ENCODE peak calls at places on chromosome 16, in seven cellular contexts. One of them, this sample, is unnamed.

GRCh38 chr16:89409161-89409711 is 81.1 kb downstream of the ANKRD11 start:
- DNase-seq in HuH-7: no peak
- DNase-seq in NCI-H510A treated with DMSO at 0.1 percent for 48 hours: no peak
- DNase-seq in M059J: peak; percentile 42
- DNase-seq in heart left ventricle: no peak
- DNase-seq in occipital lobe: no peak
- DNase-seq in foreskin fibroblast: peak; percentile 41
- DNase-seq in this sample: no peak

GRCh38 chr16:30509081-30509480 is 17.3 kb downstream of the ZNF768 start:
- DNase-seq in HuH-7: no peak
- DNase-seq in NCI-H510A treated with DMSO at 0.1 percent for 48 hours: no peak
- DNase-seq in M059J: no peak
- DNase-seq in heart left ventricle: no peak
- DNase-seq in occipital lobe: no peak
- DNase-seq in foreskin fibroblast: no peak
- DNase-seq in this sample: no peak

GRCh38 chr16:57282510-57283213 is 1.8 kb downstream of the PLLP start:
- DNase-seq in HuH-7: no peak
- DNase-seq in NCI-H510A treated with DMSO at 0.1 percent for 48 hours: no peak
- DNase-seq in M059J: no peak
- DNase-seq in heart left ventricle: no peak
- DNase-seq in occipital lobe: no peak
- DNase-seq in foreskin fibroblast: no peak
- DNase-seq in this sample: no peak

GRCh38 chr16:27374794-27375499 is 27.0 kb upstream of the IL21R start:
- DNase-seq in HuH-7: peak; percentile 86
- DNase-seq in NCI-H510A treated with DMSO at 0.1 percent for 48 hours: peak; percentile 50
- DNase-seq in M059J: peak; percentile 82
- DNase-seq in heart left ventricle: peak; percentile 54
- DNase-seq in occipital lobe: no peak
- DNase-seq in foreskin fibroblast: peak; percentile 68
- DNase-seq in this sample: peak; percentile 35

GRCh38 chr16:50386139-50386538 is 17.4 kb upstream of the BRD7 start:
- DNase-seq in HuH-7: no peak
- DNase-seq in NCI-H510A treated with DMSO at 0.1 percent for 48 hours: no peak
- DNase-seq in M059J: no peak
- DNase-seq in heart left ventricle: no peak
- DNase-seq in occipital lobe: no peak
- DNase-seq in foreskin fibroblast: no peak
- DNase-seq in this sample: no peak

GRCh38 chr16:13351651-13352217 is 450.3 kb downstream of the SHISA9 start:
- DNase-seq in HuH-7: no peak
- DNase-seq in NCI-H510A treated with DMSO at 0.1 percent for 48 hours: peak; percentile 42
- DNase-seq in M059J: no peak
- DNase-seq in heart left ventricle: no peak
- DNase-seq in occipital lobe: no peak
- DNase-seq in foreskin fibroblast: no peak
- DNase-seq in this sample: no peak

GRCh38 chr16:2512920-2513404 is 790 bp upstream of the ATP6V0C start:
- DNase-seq in HuH-7: no peak
- DNase-seq in NCI-H510A treated with DMSO at 0.1 percent for 48 hours: peak; percentile 14
- DNase-seq in M059J: no peak
- DNase-seq in heart left ventricle: no peak
- DNase-seq in occipital lobe: no peak
- DNase-seq in foreskin fibroblast: no peak
- DNase-seq in this sample: peak; percentile 19

GRCh38 chr16:22311520-22311919 is 14.3 kb downstream of the POLR3E start:
- DNase-seq in HuH-7: no peak
- DNase-seq in NCI-H510A treated with DMSO at 0.1 percent for 48 hours: no peak
- DNase-seq in M059J: no peak
- DNase-seq in heart left ventricle: no peak
- DNase-seq in occipital lobe: no peak
- DNase-seq in foreskin fibroblast: no peak
- DNase-seq in this sample: no peak

GRCh38 chr16:68284847-68285246 is 20.5 kb downstream of the SLC7A6 start:
- DNase-seq in HuH-7: no peak
- DNase-seq in NCI-H510A treated with DMSO at 0.1 percent for 48 hours: no peak
- DNase-seq in M059J: no peak
- DNase-seq in heart left ventricle: no peak
- DNase-seq in occipital lobe: no peak
- DNase-seq in foreskin fibroblast: no peak
- DNase-seq in this sample: peak; percentile 77

GRCh38 chr16:67516296-67517177 is 12.1 kb upstream of the RIPOR1 start:
- DNase-seq in HuH-7: no peak
- DNase-seq in NCI-H510A treated with DMSO at 0.1 percent for 48 hours: no peak
- DNase-seq in M059J: peak; percentile 80
- DNase-seq in heart left ventricle: no peak
- DNase-seq in occipital lobe: no peak
- DNase-seq in foreskin fibroblast: peak; percentile 66
- DNase-seq in this sample: no peak

GRCh38 chr16:53848277-53848942 is 144.5 kb downstream of the FTO start:
- DNase-seq in HuH-7: no peak
- DNase-seq in NCI-H510A treated with DMSO at 0.1 percent for 48 hours: peak; percentile 34
- DNase-seq in M059J: no peak
- DNase-seq in heart left ventricle: no peak
- DNase-seq in occipital lobe: no peak
- DNase-seq in foreskin fibroblast: no peak
- DNase-seq in this sample: no peak

GRCh38 chr16:2518823-2519710 is 1.1 kb upstream of the AMDHD2 start:
- DNase-seq in HuH-7: no peak
- DNase-seq in NCI-H510A treated with DMSO at 0.1 percent for 48 hours: no peak
- DNase-seq in M059J: no peak
- DNase-seq in heart left ventricle: no peak
- DNase-seq in occipital lobe: no peak
- DNase-seq in foreskin fibroblast: peak; percentile 31
- DNase-seq in this sample: no peak

GRCh38 chr16:51310159-51310558 is 159.1 kb upstream of the SALL1 start:
- DNase-seq in HuH-7: no peak
- DNase-seq in NCI-H510A treated with DMSO at 0.1 percent for 48 hours: no peak
- DNase-seq in M059J: no peak
- DNase-seq in heart left ventricle: no peak
- DNase-seq in occipital lobe: no peak
- DNase-seq in foreskin fibroblast: no peak
- DNase-seq in this sample: no peak

GRCh38 chr16:67966549-67967182 is 1.8 kb downstream of the SLC12A4 start:
- DNase-seq in HuH-7: no peak
- DNase-seq in NCI-H510A treated with DMSO at 0.1 percent for 48 hours: no peak
- DNase-seq in M059J: no peak
- DNase-seq in heart left ventricle: peak; percentile 46
- DNase-seq in occipital lobe: no peak
- DNase-seq in foreskin fibroblast: peak; percentile 71
- DNase-seq in this sample: no peak

GRCh38 chr16:30949655-30950515 is 1.0 kb downstream of the ORAI3 start:
- DNase-seq in HuH-7: peak; percentile 71
- DNase-seq in NCI-H510A treated with DMSO at 0.1 percent for 48 hours: peak; percentile 51
- DNase-seq in M059J: peak; percentile 94
- DNase-seq in heart left ventricle: peak; percentile 84
- DNase-seq in occipital lobe: peak; percentile 31
- DNase-seq in foreskin fibroblast: peak; percentile 97
- DNase-seq in this sample: peak; percentile 58

GRCh38 chr16:84258266-84258665 is 18.5 kb upstream of the KCNG4 start:
- DNase-seq in HuH-7: no peak
- DNase-seq in NCI-H510A treated with DMSO at 0.1 percent for 48 hours: no peak
- DNase-seq in M059J: no peak
- DNase-seq in heart left ventricle: no peak
- DNase-seq in occipital lobe: no peak
- DNase-seq in foreskin fibroblast: no peak
- DNase-seq in this sample: no peak

GRCh38 chr16:57555831-57556230 is 13.4 kb downstream of the ADGRG5 start:
- DNase-seq in HuH-7: no peak
- DNase-seq in NCI-H510A treated with DMSO at 0.1 percent for 48 hours: no peak
- DNase-seq in M059J: no peak
- DNase-seq in heart left ventricle: no peak
- DNase-seq in occipital lobe: no peak
- DNase-seq in foreskin fibroblast: no peak
- DNase-seq in this sample: no peak

GRCh38 chr16:85586360-85587145 is 26.6 kb upstream of the GSE1 start:
- DNase-seq in HuH-7: no peak
- DNase-seq in NCI-H510A treated with DMSO at 0.1 percent for 48 hours: no peak
- DNase-seq in M059J: no peak
- DNase-seq in heart left ventricle: no peak
- DNase-seq in occipital lobe: peak; percentile 33
- DNase-seq in foreskin fibroblast: peak; percentile 76
- DNase-seq in this sample: no peak

GRCh38 chr16:68069511-68070248 is 15.5 kb upstream of the NFATC3 start:
- DNase-seq in HuH-7: no peak
- DNase-seq in NCI-H510A treated with DMSO at 0.1 percent for 48 hours: peak; percentile 49
- DNase-seq in M059J: no peak
- DNase-seq in heart left ventricle: peak; percentile 48
- DNase-seq in occipital lobe: no peak
- DNase-seq in foreskin fibroblast: no peak
- DNase-seq in this sample: no peak

GRCh38 chr16:75695708-75696107 is 5.6 kb downstream of the DUXB start:
- DNase-seq in HuH-7: no peak
- DNase-seq in NCI-H510A treated with DMSO at 0.1 percent for 48 hours: no peak
- DNase-seq in M059J: peak; percentile 6
- DNase-seq in heart left ventricle: no peak
- DNase-seq in occipital lobe: no peak
- DNase-seq in foreskin fibroblast: no peak
- DNase-seq in this sample: no peak

GRCh38 chr16:57091990-57092785 is at the start of gene CPNE2:
- DNase-seq in HuH-7: peak; percentile 78
- DNase-seq in NCI-H510A treated with DMSO at 0.1 percent for 48 hours: peak; percentile 11
- DNase-seq in M059J: peak; percentile 54
- DNase-seq in heart left ventricle: peak; percentile 84
- DNase-seq in occipital lobe: peak; percentile 53
- DNase-seq in foreskin fibroblast: peak; percentile 79
- DNase-seq in this sample: peak; percentile 36

GRCh38 chr16:86477642-86478041 is 32.7 kb upstream of the FOXF1 start:
- DNase-seq in HuH-7: no peak
- DNase-seq in NCI-H510A treated with DMSO at 0.1 percent for 48 hours: no peak
- DNase-seq in M059J: no peak
- DNase-seq in heart left ventricle: no peak
- DNase-seq in occipital lobe: no peak
- DNase-seq in foreskin fibroblast: peak; percentile 74
- DNase-seq in this sample: no peak

GRCh38 chr16:50311134-50311528 is 44.8 kb downstream of the ADCY7 start:
- DNase-seq in HuH-7: no peak
- DNase-seq in NCI-H510A treated with DMSO at 0.1 percent for 48 hours: no peak
- DNase-seq in M059J: no peak
- DNase-seq in heart left ventricle: no peak
- DNase-seq in occipital lobe: no peak
- DNase-seq in foreskin fibroblast: no peak
- DNase-seq in this sample: no peak

GRCh38 chr16:87621976-87622713 is 19.8 kb downstream of the JPH3 start:
- DNase-seq in HuH-7: no peak
- DNase-seq in NCI-H510A treated with DMSO at 0.1 percent for 48 hours: no peak
- DNase-seq in M059J: peak; percentile 11
- DNase-seq in heart left ventricle: no peak
- DNase-seq in occipital lobe: no peak
- DNase-seq in foreskin fibroblast: no peak
- DNase-seq in this sample: no peak

GRCh38 chr16:11669380-11670146 is 1.3 kb downstream of the SNN start:
- DNase-seq in HuH-7: no peak
- DNase-seq in NCI-H510A treated with DMSO at 0.1 percent for 48 hours: no peak
- DNase-seq in M059J: peak; percentile 34
- DNase-seq in heart left ventricle: peak; percentile 64
- DNase-seq in occipital lobe: peak; percentile 50
- DNase-seq in foreskin fibroblast: peak; percentile 60
- DNase-seq in this sample: no peak

GRCh38 chr16:46691720-46692119 is 2.3 kb downstream of the ORC6 start:
- DNase-seq in HuH-7: no peak
- DNase-seq in NCI-H510A treated with DMSO at 0.1 percent for 48 hours: no peak
- DNase-seq in M059J: no peak
- DNase-seq in heart left ventricle: no peak
- DNase-seq in occipital lobe: no peak
- DNase-seq in foreskin fibroblast: peak; percentile 19
- DNase-seq in this sample: no peak

GRCh38 chr16:84600343-84601229 is 17.3 kb downstream of the COTL1 start:
- DNase-seq in HuH-7: no peak
- DNase-seq in NCI-H510A treated with DMSO at 0.1 percent for 48 hours: no peak
- DNase-seq in M059J: no peak
- DNase-seq in heart left ventricle: no peak
- DNase-seq in occipital lobe: no peak
- DNase-seq in foreskin fibroblast: peak; percentile 42
- DNase-seq in this sample: peak; percentile 41

GRCh38 chr16:16881771-16882170 is 502.8 kb downstream of the NPIPA7 start:
- DNase-seq in HuH-7: no peak
- DNase-seq in NCI-H510A treated with DMSO at 0.1 percent for 48 hours: no peak
- DNase-seq in M059J: no peak
- DNase-seq in heart left ventricle: no peak
- DNase-seq in occipital lobe: no peak
- DNase-seq in foreskin fibroblast: no peak
- DNase-seq in this sample: no peak

GRCh38 chr16:12201216-12201615 is 224.7 kb downstream of the SNX29 start:
- DNase-seq in HuH-7: no peak
- DNase-seq in NCI-H510A treated with DMSO at 0.1 percent for 48 hours: no peak
- DNase-seq in M059J: no peak
- DNase-seq in heart left ventricle: no peak
- DNase-seq in occipital lobe: no peak
- DNase-seq in foreskin fibroblast: no peak
- DNase-seq in this sample: no peak

GRCh38 chr16:2163211-2163881 is 7.8 kb downstream of the TRAF7 start:
- DNase-seq in HuH-7: no peak
- DNase-seq in NCI-H510A treated with DMSO at 0.1 percent for 48 hours: no peak
- DNase-seq in M059J: no peak
- DNase-seq in heart left ventricle: no peak
- DNase-seq in occipital lobe: no peak
- DNase-seq in foreskin fibroblast: no peak
- DNase-seq in this sample: no peak

GRCh38 chr16:33059206-33059605 is 134.8 kb upstream of the TP53TG3C start:
- DNase-seq in HuH-7: no peak
- DNase-seq in NCI-H510A treated with DMSO at 0.1 percent for 48 hours: no peak
- DNase-seq in M059J: no peak
- DNase-seq in heart left ventricle: no peak
- DNase-seq in occipital lobe: no peak
- DNase-seq in foreskin fibroblast: no peak
- DNase-seq in this sample: no peak

GRCh38 chr16:86093801-86094750 is 195.1 kb downstream of the IRF8 start:
- DNase-seq in HuH-7: no peak
- DNase-seq in NCI-H510A treated with DMSO at 0.1 percent for 48 hours: no peak
- DNase-seq in M059J: no peak
- DNase-seq in heart left ventricle: no peak
- DNase-seq in occipital lobe: no peak
- DNase-seq in foreskin fibroblast: no peak
- DNase-seq in this sample: no peak

GRCh38 chr16:53024045-53024444 is 28.7 kb downstream of the CHD9NB start:
- DNase-seq in HuH-7: no peak
- DNase-seq in NCI-H510A treated with DMSO at 0.1 percent for 48 hours: no peak
- DNase-seq in M059J: no peak
- DNase-seq in heart left ventricle: no peak
- DNase-seq in occipital lobe: no peak
- DNase-seq in foreskin fibroblast: no peak
- DNase-seq in this sample: no peak

This sample was measured in MM.1S.